ENCODE peak calls at places on chromosomes 5 and 9, in four cellular contexts. S, K, G and Q are unnamed samples.
A peak's percentile ranks its signal among the peaks of the same experiment; 100 is the strongest.

GRCh38 chr9:131656356-131657030 is 83.4 kb downstream of the RAPGEF1 start:
- DNase-seq in K (no peak), G (no peak), S (no peak), Q (no peak)

GRCh38 chr5:15757635-15758034 is 257.7 kb downstream of the FBXL7 start:
- DNase-seq in K (no peak), S (no peak), G (no peak), Q (no peak)

GRCh38 chr9:135797507-135798302 is 95.7 kb downstream of the KCNT1 start:
- DNase-seq in K (peak; percentile 93), G (peak; percentile 86), S (no peak), Q (peak; percentile 35)

GRCh38 chr9:108842610-108843295 is 13.0 kb downstream of the ACTL7B start:
- DNase-seq in G (no peak), S (no peak), K (no peak), Q (no peak)

GRCh38 chr9:127826253-127826913 is 23.7 kb downstream of the FPGS start:
- DNase-seq in S (no peak), G (no peak), K (no peak), Q (no peak)

GRCh38 chr9:121640486-121641227 is 10.8 kb upstream of the DAB2IP start:
- DNase-seq in G (no peak), S (no peak), K (no peak), Q (no peak)

GRCh38 chr5:177529247-177529901 is 12.6 kb upstream of the DDX41 start:
- DNase-seq in K (no peak), G (no peak), S (no peak), Q (no peak)

GRCh38 chr9:17389026-17389425 is 189.8 kb upstream of the SH3GL2 start:
- DNase-seq in K (no peak), G (no peak), S (no peak), Q (no peak)

GRCh38 chr5:54491326-54491725 is 26.2 kb upstream of the SNX18 start:
- DNase-seq in G (no peak), K (no peak), S (peak; percentile 6), Q (no peak)

GRCh38 chr5:142680605-142681259 is 5.2 kb downstream of the FGF1 start:
- DNase-seq in K (no peak), S (peak; percentile 36), G (peak; percentile 38), Q (peak; percentile 88)

GRCh38 chr5:170483701-170484458 is 19.9 kb upstream of the KCNIP1 start:
- DNase-seq in G (no peak), K (no peak), S (peak; percentile 86), Q (peak; percentile 87)

GRCh38 chr9:112047538-112048066 is 127.5 kb downstream of the SUSD1 start:
- DNase-seq in G (no peak), K (no peak), S (peak; percentile 58), Q (no peak)

GRCh38 chr5:146878471-146879172 is at the start of gene PPP2R2B:
- DNase-seq in G (peak; percentile 48), S (no peak), K (peak; percentile 59), Q (peak; percentile 80)

GRCh38 chr5:61306531-61307195 is 25.4 kb upstream of the ZSWIM6 start:
- DNase-seq in G (peak; percentile 74), K (no peak), S (peak; percentile 50), Q (peak; percentile 82)